ENCODE peak calls at places on chromosome 21, in seven cellular contexts. Q is suprapubic skin, J is K562, A is breast epithelium, F is upper lobe of left lung, U is HCT116, E is transverse colon. K is an unnamed sample.

GRCh38 chr21:15071012-15071411 is 6.2 kb upstream of the NRIP1 start:
- DNase-seq in F (no peak), J (no peak), U (no peak), Q (no peak), A (no peak), E (no peak), K (no peak)

GRCh38 chr21:25370311-25370744 is 237.0 kb downstream of the MRPL39 start:
- DNase-seq in Q (no peak), E (no peak), J (no peak), U (no peak), A (no peak), F (no peak), K (no peak)

GRCh38 chr21:15211491-15212133 is 146.8 kb upstream of the NRIP1 start:
- DNase-seq in Q (no peak), E (no peak), F (no peak), U (no peak), J (no peak), A (no peak), K (no peak)

GRCh38 chr21:16058896-16059295 is 329.1 kb downstream of the USP25 start:
- DNase-seq in J (no peak), U (no peak), A (no peak), Q (no peak), E (no peak), F (no peak), K (no peak)

GRCh38 chr21:26795866-26796329 is 49.3 kb downstream of the ADAMTS1 start:
- DNase-seq in A (no peak), J (no peak), F (no peak), U (no peak), E (peak; percentile 63), Q (no peak), K (peak; percentile 90)

GRCh38 chr21:26842976-26843911 is 2.0 kb downstream of the ADAMTS1 start:
- DNase-seq in Q (peak; percentile 95), F (peak; percentile 89), U (no peak), J (no peak), E (peak; percentile 87), A (peak; percentile 86), K (peak; percentile 97)

GRCh38 chr21:15826147-15826780 is 96.5 kb downstream of the USP25 start:
- DNase-seq in A (no peak), E (peak; percentile 26), U (peak; percentile 51), Q (no peak), F (peak; percentile 29), J (peak; percentile 44), K (no peak)

GRCh38 chr21:15895142-15896106 is 165.6 kb downstream of the USP25 start:
- DNase-seq in A (no peak), U (no peak), E (no peak), J (no peak), Q (no peak), F (no peak), K (no peak)

GRCh38 chr21:44013380-44014088 is 1.4 kb downstream of the TRAPPC10 start:
- DNase-seq in U (no peak), E (peak; percentile 23), F (no peak), Q (peak; percentile 46), A (no peak), J (peak; percentile 41), K (no peak)

GRCh38 chr21:15060776-15061175 is 4.0 kb downstream of the NRIP1 start:
- DNase-seq in U (no peak), F (no peak), Q (no peak), E (no peak), A (no peak), J (peak; percentile 50), K (no peak)

GRCh38 chr21:32515869-32516268 is 69.5 kb downstream of the TCP10L start:
- DNase-seq in A (no peak), U (no peak), F (no peak), J (no peak), Q (no peak), E (no peak), K (no peak)

GRCh38 chr21:42417533-42417932 is 13.8 kb downstream of the UBASH3A start:
- DNase-seq in U (no peak), J (no peak), F (no peak), E (no peak), Q (no peak), A (no peak), K (no peak)

DNA sequence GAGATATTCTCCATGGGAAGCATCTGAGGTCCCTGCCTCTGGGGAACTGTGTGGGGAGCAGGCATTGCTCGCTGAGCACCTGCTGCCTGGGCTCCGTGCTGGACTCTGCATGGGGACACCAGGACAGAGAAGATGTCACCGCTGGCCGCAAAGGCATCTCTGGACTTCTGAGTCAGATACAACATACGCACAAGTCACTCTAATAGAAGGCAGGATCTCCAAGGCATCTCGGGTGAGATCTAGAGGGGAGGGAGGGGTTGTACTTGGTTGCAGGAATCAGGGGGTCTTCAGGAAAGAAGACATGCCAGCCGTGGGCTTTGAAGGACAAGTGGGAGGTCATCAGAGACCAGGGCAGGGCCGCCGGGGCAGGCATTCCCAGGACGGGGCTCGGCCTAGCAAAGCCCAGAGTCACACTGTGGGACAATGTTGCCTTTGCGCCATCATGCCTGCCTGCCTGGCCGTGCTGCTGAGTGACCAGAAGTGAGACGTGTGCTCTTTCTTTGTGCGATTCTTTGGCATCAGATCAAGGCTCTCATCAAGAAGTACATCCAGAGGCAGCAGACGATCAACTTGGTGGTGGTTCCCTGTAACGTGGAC is 28.3 kb downstream of the MX2 start:
- DNase-seq in A (no peak), J (no peak), F (no peak), U (no peak), E (no peak), Q (no peak), K (no peak)
- TF ChIP-seq POLR2AphosphoS5 in A (no peak), J (no peak), F (no peak), U (no peak), E (no peak), Q (no peak), K (no peak)

GRCh38 chr21:45982758-45983731 is 1.5 kb downstream of the COL6A1 start:
- DNase-seq in J (no peak), U (no peak), E (peak; percentile 11), Q (peak; percentile 71), F (no peak), A (no peak), K (peak; percentile 76)

GRCh38 chr21:45985471-45986315 is 4.1 kb downstream of the COL6A1 start:
- DNase-seq in F (no peak), U (no peak), A (no peak), Q (peak; percentile 62), J (no peak), E (peak; percentile 7), K (peak; percentile 74)

GRCh38 chr21:45984584-45985095 is 3.1 kb downstream of the COL6A1 start:
- DNase-seq in Q (no peak), U (no peak), F (no peak), J (no peak), E (no peak), A (no peak), K (no peak)

GRCh38 chr21:45982256-45982757 is 737 bp downstream of the COL6A1 start:
- DNase-seq in E (peak; percentile 26), U (no peak), F (no peak), J (no peak), Q (no peak), A (peak; percentile 40), K (peak; percentile 71)

DNA sequence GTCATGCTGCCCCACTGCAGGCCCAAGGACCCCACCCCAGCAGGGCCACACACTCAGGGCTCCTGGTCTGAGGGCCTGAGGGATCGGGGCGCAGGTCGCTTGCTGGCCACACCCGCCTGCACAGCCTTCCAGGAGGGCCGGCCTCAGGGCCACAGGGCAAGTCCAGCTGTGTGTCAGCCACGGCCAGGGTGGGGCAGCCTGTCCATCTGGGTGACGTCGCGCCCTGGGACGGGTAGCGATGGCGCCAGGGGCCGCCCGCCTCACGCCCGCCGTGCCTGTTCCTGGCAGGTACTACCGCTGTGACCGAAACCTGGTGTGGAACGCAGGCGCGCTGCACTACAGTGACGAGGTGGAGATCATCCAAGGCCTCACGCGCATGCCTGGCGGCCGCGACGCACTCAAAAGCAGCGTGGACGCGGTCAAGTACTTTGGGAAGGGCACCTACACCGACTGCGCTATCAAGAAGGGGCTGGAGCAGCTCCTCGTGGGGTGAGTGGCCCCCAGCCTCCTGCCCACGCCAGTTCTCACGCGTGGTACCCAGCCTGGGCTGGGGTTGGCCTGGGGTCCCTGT is 2.5 kb downstream of the COL6A1 start:
- DNase-seq in A (no peak), E (peak; percentile 49), U (no peak), Q (peak; percentile 82), J (no peak), F (no peak), K (peak; percentile 92)
- H3K4me3 ChIP-seq in A (peak overlapping the region; percentile 97), E (peak overlapping the region; percentile 73), U (no peak overlapping the region), Q (peak overlapping the region; percentile 73), J (no peak overlapping the region), F (peak overlapping the region; percentile 51), K (peak overlapping the region; percentile 90)

DNA sequence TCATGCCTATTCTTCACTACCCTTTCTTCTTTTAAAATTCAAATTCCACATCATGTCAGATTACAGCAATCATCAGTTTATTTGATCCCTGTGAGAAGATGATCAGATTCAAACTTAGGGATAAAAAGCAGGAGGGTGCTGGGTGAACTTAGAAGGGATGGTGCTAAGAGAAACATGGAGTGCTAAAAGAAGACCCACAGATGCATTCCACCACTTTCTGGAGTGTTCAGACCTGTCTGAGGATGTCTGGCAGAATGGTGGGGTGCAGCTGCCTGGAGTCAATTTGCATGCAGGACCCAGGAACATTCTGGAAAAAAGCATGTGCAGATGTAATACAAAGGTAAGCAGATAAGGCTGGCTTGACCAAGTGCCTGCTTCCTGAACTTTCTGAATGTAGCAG is 372.9 kb upstream of the RUNX1 start:
- DNase-seq in E (no peak), A (no peak), F (no peak), U (no peak), Q (no peak), J (no peak), K (no peak)
- TF ChIP-seq POLR2AphosphoS5 in E (no peak), A (no peak), F (no peak), U (no peak), Q (no peak), J (no peak), K (no peak)

GRCh38 chr21:37005548-37006242 is 807 bp upstream of the RIPPLY3 start:
- DNase-seq in J (no peak), E (no peak), A (no peak), U (no peak), Q (no peak), F (no peak), K (no peak)

GRCh38 chr21:37008705-37009104 is 2.2 kb downstream of the RIPPLY3 start:
- DNase-seq in J (no peak), U (no peak), E (no peak), Q (no peak), A (no peak), F (peak; percentile 34), K (no peak)

GRCh38 chr21:37006243-37006520 is 320 bp upstream of the RIPPLY3 start:
- DNase-seq in E (no peak), Q (no peak), U (no peak), J (no peak), F (no peak), A (no peak), K (no peak)

GRCh38 chr21:37006521-37007291 is at the start of gene RIPPLY3:
- DNase-seq in E (no peak), F (no peak), A (no peak), Q (no peak), J (no peak), U (no peak), K (no peak)

DNA sequence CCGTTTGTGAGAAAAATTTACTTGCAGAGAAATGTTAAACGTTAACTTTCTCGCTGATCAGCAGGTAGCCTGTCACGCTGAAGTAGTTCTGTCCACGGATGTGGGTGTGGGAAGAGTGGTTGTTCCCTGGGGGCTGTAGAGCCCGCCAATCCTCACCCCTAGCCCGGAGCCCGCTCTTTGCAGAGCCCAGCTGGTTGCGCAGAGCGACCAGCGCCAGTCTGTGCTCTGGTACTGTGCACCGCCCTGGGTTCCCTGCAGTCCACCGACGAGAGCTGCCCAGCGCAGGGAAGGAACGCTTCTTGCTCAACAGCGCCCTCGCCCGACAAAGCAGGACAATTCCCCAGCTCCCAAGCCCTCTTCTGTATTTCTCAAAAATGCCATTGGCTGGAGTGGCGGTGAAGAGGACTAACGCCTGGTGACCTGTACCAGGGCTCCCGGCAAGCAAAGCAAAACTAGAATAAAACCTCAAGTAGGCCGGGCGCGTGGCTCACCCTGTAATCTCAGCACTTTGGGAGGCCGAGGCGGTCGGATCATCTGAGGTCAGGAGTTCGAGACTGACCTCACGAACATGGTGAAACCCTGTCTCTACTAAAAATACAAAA is 3.3 kb downstream of the RIPPLY3 start:
- DNase-seq in U (peak; percentile 81), A (peak; percentile 52), E (peak; percentile 89), F (peak; percentile 94), Q (peak; percentile 89), J (peak; percentile 91), K (peak; percentile 88)
- H3K4me3 ChIP-seq in U (peak overlapping the region; percentile 38), A (peak overlapping the region; percentile 36), E (peak overlapping the region; percentile 44), F (peak overlapping the region; percentile 29), Q (peak overlapping the region; percentile 18), J (peak overlapping the region; percentile 39), K (no peak overlapping the region)

K was measured in sigmoid colon.